ENCODE peak calls at places on chromosomes 11 and 22, in six cellular contexts. P is HCT116, R is GM12878, O is SK-N-SH, Z is HepG2, C is K562. K is an unnamed sample.

GRCh38 chr22:47627561-47628253 is 865.3 kb downstream of the TBC1D22A start:
- DNase-seq in P (peak; percentile 7), R (no peak), O (no peak), Z (no peak), C (no peak), K (no peak)

GRCh38 chr22:29751139-29751538 is 15.7 kb downstream of the ZMAT5 start:
- DNase-seq in P (no peak), R (no peak), O (no peak), Z (peak; percentile 45), C (no peak), K (no peak)

GRCh38 chr11:118618991-118619375 is 11.6 kb downstream of the PHLDB1 start:
- DNase-seq in P (no peak), R (no peak), O (no peak), Z (no peak), C (no peak), K (no peak)

GRCh38 chr11:70251583-70252285 is 18.8 kb upstream of the PPFIA1 start:
- DNase-seq in P (no peak), R (no peak), O (no peak), Z (no peak), C (no peak), K (peak; percentile 33)

GRCh38 chr22:35777335-35777975 is 59.8 kb downstream of the APOL5 start:
- DNase-seq in P (no peak), R (no peak), O (no peak), Z (no peak), C (no peak), K (no peak)

GRCh38 chr22:29733362-29734322 is 13.8 kb downstream of the CABP7 start:
- DNase-seq in P (no peak), R (peak; percentile 17), O (peak; percentile 83), Z (no peak), C (no peak), K (no peak)

GRCh38 chr11:86990079-86990478 is 34.9 kb upstream of the FZD4 start:
- DNase-seq in P (no peak), R (no peak), O (no peak), Z (no peak), C (no peak), K (no peak)

GRCh38 chr11:95385577-95385976 is 154.6 kb upstream of the SESN3 start:
- DNase-seq in P (no peak), R (no peak), O (no peak), Z (no peak), C (no peak), K (no peak)

GRCh38 chr11:17544181-17544622 is at the start of gene USH1C:
- DNase-seq in P (peak; percentile 29), R (no peak), O (peak; percentile 76), Z (no peak), C (peak; percentile 97), K (peak; percentile 77)

GRCh38 chr11:62242021-62242420 is at the start of gene SCGB1D2:
- DNase-seq in P (no peak), R (no peak), O (peak; percentile 6), Z (peak; percentile 32), C (no peak), K (peak; percentile 17)

GRCh38 chr11:128052912-128053641 is 534.3 kb downstream of the ETS1 start:
- DNase-seq in P (no peak), R (no peak), O (peak; percentile 15), Z (no peak), C (no peak), K (no peak)

GRCh38 chr11:86577663-86578636 is 94.5 kb downstream of the ME3 start:
- DNase-seq in P (peak; percentile 58), R (no peak), O (no peak), Z (peak; percentile 81), C (no peak), K (no peak)

GRCh38 chr11:2940930-2941821 is 12.0 kb upstream of the PHLDA2 start:
- DNase-seq in P (no peak), R (no peak), O (peak; percentile 61), Z (no peak), C (no peak), K (no peak)

GRCh38 chr11:2943711-2944118 is 14.5 kb upstream of the PHLDA2 start:
- DNase-seq in P (no peak), R (no peak), O (peak; percentile 16), Z (no peak), C (no peak), K (no peak)

GRCh38 chr11:2942447-2942846 is 13.2 kb upstream of the PHLDA2 start:
- DNase-seq in P (no peak), R (no peak), O (no peak), Z (no peak), C (no peak), K (no peak)

GRCh38 chr11:2942872-2943710 is 13.9 kb upstream of the PHLDA2 start:
- DNase-seq in P (no peak), R (no peak), O (peak; percentile 33), Z (no peak), C (no peak), K (no peak)

DNA sequence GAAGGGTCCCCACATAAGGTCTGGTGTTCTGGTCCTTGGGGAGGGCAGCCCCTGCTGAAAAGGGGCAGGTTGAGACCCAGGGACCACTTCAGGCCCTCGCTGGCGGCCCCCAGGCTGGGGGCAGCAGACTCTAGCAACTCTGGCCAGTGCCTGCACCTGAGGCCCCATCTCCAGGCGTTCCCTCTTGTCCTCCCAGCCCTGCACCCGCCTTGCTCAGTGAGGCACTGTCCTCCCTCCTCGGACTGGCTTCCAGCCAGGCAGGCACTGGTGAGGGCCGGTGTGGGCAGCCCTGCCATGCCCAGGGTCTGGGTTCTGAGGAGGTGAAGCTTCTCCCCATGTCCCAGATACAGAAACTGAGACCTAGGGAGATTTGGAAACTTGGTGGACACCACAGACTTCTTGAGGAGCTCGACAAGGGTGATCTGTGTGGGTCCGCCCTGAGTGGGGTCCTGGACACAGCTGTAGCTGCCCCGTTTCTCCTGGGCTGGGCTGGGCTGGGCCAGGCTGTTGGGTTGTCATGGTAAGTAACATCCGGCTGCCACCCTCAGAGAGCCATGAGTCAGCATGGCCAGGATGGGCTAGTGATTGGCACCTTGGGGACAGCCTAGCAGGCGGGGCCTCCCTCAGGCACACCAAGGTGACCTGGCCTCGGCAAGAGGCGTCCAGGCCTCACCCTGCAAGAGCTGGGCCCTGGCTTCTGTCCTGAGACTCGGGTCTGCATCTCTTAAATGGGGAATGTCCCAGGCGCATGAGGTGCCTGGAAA is 11.1 kb upstream of the PHLDA2 start:
- DNase-seq in P (peak; percentile 53), R (no peak), O (peak; percentile 30), Z (peak; percentile 46), C (no peak), K (peak; percentile 37)
- TF ChIP-seq REST in P (no peak), R (no peak), O (no peak), Z (no peak), C (no peak), K (no peak)

DNA sequence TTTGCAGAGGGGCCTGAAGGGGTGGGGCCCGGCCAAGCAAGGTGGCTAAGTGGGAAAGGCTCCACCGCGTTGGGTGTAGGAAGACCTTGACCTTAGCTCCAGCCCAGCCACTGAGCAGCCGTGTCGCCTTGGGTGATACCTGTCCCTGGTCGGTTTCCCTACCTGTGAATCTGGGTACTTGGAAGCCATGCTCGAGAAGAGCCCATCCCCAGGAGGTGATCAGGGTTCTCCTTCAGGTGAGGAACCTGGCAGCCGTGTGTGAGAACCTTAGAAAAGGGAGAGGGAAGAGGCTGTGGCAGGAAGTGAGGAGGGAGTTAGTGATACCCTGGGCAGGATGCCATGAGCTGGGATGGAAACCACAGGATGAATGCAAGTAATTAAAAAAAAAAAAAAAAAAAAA is 21.6 kb downstream of the PPARA start:
- DNase-seq in P (peak; percentile 15), R (no peak), O (no peak), Z (no peak), C (no peak), K (no peak)
- H3K4me2 ChIP-seq in P (peak overlapping the region; percentile 58), R (no peak overlapping the region), O (peak overlapping the region; percentile 48), Z (no peak overlapping the region), C (no peak overlapping the region), K (no peak overlapping the region)

GRCh38 chr11:93700830-93701229 is 39.3 kb downstream of the CEP295 start:
- DNase-seq in P (no peak), R (no peak), O (no peak), Z (no peak), C (no peak), K (no peak)
- H3K79me2 ChIP-seq in P (peaks cover 36% of the 10 kb centered on the region), R (no peaks in the 10 kb centered on the region), O (no peaks in the 10 kb centered on the region), Z (no peaks in the 10 kb centered on the region), C (peaks cover 3% of the 10 kb centered on the region), K (no peaks in the 10 kb centered on the region)

GRCh38 chr11:102453286-102453797 is 777 bp upstream of the TMEM123 start:
- DNase-seq in P (no peak), R (no peak), O (peak; percentile 18), Z (no peak), C (peak; percentile 30), K (peak; percentile 51)
- TF ChIP-seq REST in P (no peak), R (no peak), O (no peak), Z (no peak), C (no peak), K (no peak)

DNA sequence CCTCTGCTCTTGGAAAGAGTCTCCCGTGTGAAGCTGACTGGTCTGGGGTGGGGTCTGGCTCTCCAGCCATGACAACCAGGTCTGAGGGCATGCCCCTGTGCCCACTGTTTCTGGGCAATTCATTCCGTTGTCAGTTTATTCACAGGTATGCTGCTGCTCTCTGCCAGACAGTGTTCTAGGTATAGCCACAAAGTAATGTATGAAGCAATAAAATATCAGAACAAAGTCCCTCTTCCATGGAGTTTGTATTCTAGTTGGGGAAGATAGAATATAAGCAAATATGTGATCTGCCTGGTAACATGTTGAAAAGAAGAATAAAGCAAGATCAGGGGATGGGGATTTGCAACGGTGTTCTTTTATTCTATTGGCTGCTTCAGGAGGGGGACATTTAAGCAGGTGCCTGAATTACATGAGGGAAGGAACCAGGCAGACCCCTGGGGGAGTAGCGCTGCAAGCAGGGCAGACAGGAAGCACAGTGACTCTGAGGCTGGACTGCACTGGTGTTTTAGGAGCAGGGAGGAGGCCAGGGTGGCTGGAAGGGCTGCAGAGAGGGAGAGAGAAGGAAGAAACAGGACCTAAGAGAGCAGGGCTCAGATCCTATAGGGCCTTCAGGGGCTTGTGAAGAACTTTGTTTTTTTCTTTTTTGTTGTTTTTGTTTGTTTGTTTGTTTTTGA is 62.4 kb upstream of the SORL1-AS1 start:
- DNase-seq in P (no peak), R (no peak), O (no peak), Z (no peak), C (no peak), K (no peak)
- H3K4me2 ChIP-seq in P (no peak overlapping the region), R (no peak overlapping the region), O (no peak overlapping the region), Z (no peak overlapping the region), C (no peak overlapping the region), K (no peak overlapping the region)

GRCh38 chr11:57615308-57615707 is 17.8 kb downstream of the SERPING1 start:
- DNase-seq in P (no peak), R (no peak), O (no peak), Z (no peak), C (no peak), K (no peak)
- H3K79me2 ChIP-seq in P (no peaks in the 10 kb centered on the region), R (no peaks in the 10 kb centered on the region), O (no peaks in the 10 kb centered on the region), Z (no peaks in the 10 kb centered on the region), C (no peaks in the 10 kb centered on the region), K (no peaks in the 10 kb centered on the region)

DNA sequence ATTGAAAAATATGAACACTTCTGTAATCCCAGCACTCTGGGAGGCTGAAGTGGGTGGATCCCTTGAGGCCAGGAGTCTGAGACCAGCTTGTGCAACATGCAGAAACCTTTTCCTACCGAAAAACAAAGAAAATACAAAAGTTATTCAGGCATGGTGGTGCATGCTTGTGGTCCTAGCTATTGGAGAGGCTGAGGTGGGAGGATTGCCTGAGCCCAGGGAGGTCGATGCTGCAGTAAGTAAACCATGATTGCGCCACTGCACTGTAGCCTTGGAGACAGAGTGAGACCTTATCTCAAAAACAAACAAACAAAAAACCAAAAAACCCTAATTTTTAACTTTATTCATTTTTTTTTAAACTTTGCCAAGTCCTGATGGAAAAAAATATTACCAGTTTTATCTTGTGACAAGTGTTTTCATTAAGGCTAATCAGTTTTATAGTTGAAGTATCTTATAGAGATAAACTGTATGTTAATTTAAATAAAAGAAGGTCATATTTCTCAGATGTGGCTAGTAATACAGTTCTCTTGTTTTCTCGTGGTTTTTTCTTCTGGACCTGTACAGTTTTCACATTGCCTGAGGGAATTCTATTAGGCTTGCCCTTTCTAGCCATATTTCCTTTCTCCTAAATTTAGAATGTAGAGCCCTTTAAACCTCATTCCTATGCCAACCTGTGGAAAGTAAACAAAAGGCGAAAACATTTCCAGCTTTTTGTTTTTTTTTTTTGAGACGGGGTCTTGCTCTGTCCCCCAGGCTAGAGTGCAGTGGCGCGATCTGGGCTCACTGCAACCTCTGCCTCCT is 9.4 kb downstream of the HIPK3 start:
- DNase-seq in P (no peak), R (no peak), O (no peak), Z (peak; percentile 75), C (no peak), K (peak; percentile 37)
- TF ChIP-seq REST in P (no peak), R (no peak), O (no peak), Z (no peak), C (no peak), K (no peak)